ENCODE peak calls at places on chromosomes 5 and 9, in seven cellular contexts. D, H, U, R, M, O and P are unnamed samples.

GRCh38 chr9:88605500-88606172 is 70.7 kb downstream of the NXNL2 start:
- DNase-seq in D (no peak), H (no peak), U (no peak), R (no peak), M (no peak), O (no peak), P (no peak)

GRCh38 chr5:146344155-146345118 is 5.8 kb downstream of the POU4F3 start:
- DNase-seq in D (no peak), H (no peak), U (no peak), R (no peak), M (no peak), O (no peak), P (no peak)

GRCh38 chr5:68033029-68033428 is 182.5 kb upstream of the PIK3R1 start:
- DNase-seq in D (peak; percentile 7), H (no peak), U (no peak), R (no peak), M (no peak), O (no peak), P (no peak)

GRCh38 chr5:511476-511875 is 12.8 kb downstream of the SLC9A3 start:
- DNase-seq in D (no peak), H (no peak), U (no peak), R (no peak), M (no peak), O (no peak), P (no peak)

GRCh38 chr9:136808075-136808780 is 480 bp downstream of the RABL6 start:
- DNase-seq in D (no peak), H (no peak), U (no peak), R (peak; percentile 21), M (peak; percentile 19), O (no peak), P (no peak)

GRCh38 chr5:62729662-62730061 is 151.0 kb downstream of the LRRC70 start:
- DNase-seq in D (no peak), H (no peak), U (no peak), R (no peak), M (no peak), O (no peak), P (no peak)

GRCh38 chr5:154618696-154619095 is 136.5 kb upstream of the LARP1 start:
- DNase-seq in D (no peak), H (no peak), U (no peak), R (no peak), M (no peak), O (no peak), P (no peak)

GRCh38 chr5:179168636-179169035 is 108.5 kb downstream of the ZNF354C start:
- DNase-seq in D (no peak), H (no peak), U (no peak), R (no peak), M (no peak), O (no peak), P (no peak)

GRCh38 chr9:35749515-35750255 is 598 bp downstream of the RGP1 start:
- DNase-seq in D (peak; percentile 12), H (no peak), U (no peak), R (peak; percentile 29), M (no peak), O (no peak), P (peak; percentile 45)

GRCh38 chr5:5483350-5483749 is 60.9 kb downstream of the ICE1 start:
- DNase-seq in D (no peak), H (no peak), U (no peak), R (no peak), M (no peak), O (no peak), P (no peak)

GRCh38 chr5:7794301-7794700 is 56.6 kb downstream of the CFAP90 start:
- DNase-seq in D (no peak), H (no peak), U (no peak), R (no peak), M (no peak), O (no peak), P (no peak)

GRCh38 chr9:120388000-120388855 is 191.7 kb downstream of the CDK5RAP2 start:
- DNase-seq in D (peak; percentile 49), H (no peak), U (no peak), R (no peak), M (no peak), O (no peak), P (no peak)

GRCh38 chr5:36374275-36374862 is 72.7 kb upstream of the RANBP3L start:
- DNase-seq in D (no peak), H (peak; percentile 91), U (no peak), R (no peak), M (no peak), O (no peak), P (no peak)

GRCh38 chr5:91670565-91670964 is 287.4 kb upstream of the ARRDC3 start:
- DNase-seq in D (no peak), H (no peak), U (no peak), R (no peak), M (no peak), O (no peak), P (no peak)

GRCh38 chr9:136352682-136353081 is 10.9 kb downstream of the DNLZ start:
- DNase-seq in D (no peak), H (no peak), U (no peak), R (no peak), M (no peak), O (no peak), P (no peak)

GRCh38 chr9:133684461-133685361 is 48.5 kb downstream of the DBH start:
- DNase-seq in D (no peak), H (no peak), U (peak; percentile 26), R (no peak), M (no peak), O (no peak), P (no peak)

GRCh38 chr5:178240341-178240741 is 7.7 kb upstream of the PHYKPL start:
- DNase-seq in D (no peak), H (no peak), U (no peak), R (no peak), M (no peak), O (no peak), P (no peak)